ENCODE peak calls at places on chromosome 20, in four cellular contexts. One of them, this sample, is unnamed.

GRCh38 chr20:4326194-4327065 is 311.1 kb upstream of the RNF24 start:
- DNase-seq in IMR-90: peak; percentile 4
- DNase-seq in body of pancreas: no peak
- DNase-seq in H1: no peak
- DNase-seq in this sample: no peak

GRCh38 chr20:57509665-57510237 is 15.2 kb downstream of the CTCFL start:
- DNase-seq in IMR-90: no peak
- DNase-seq in body of pancreas: no peak
- DNase-seq in H1: no peak
- DNase-seq in this sample: no peak

GRCh38 chr20:45470262-45470931 is 844 bp downstream of the WFDC2 start:
- DNase-seq in IMR-90: no peak
- DNase-seq in body of pancreas: peak; percentile 59
- DNase-seq in H1: peak; percentile 87
- DNase-seq in this sample: no peak

GRCh38 chr20:45953672-45954071 is 18.3 kb downstream of the ZNF335 start:
- DNase-seq in H1: no peak
- DNase-seq in IMR-90: no peak
- DNase-seq in body of pancreas: no peak
- DNase-seq in this sample: no peak

GRCh38 chr20:5910192-5910591 is 40.1 kb downstream of the TRMT6 start:
- DNase-seq in IMR-90: no peak
- DNase-seq in body of pancreas: no peak
- DNase-seq in H1: no peak
- DNase-seq in this sample: no peak

GRCh38 chr20:23639490-23639958 is 1.8 kb upstream of the CST3 start:
- DNase-seq in H1: no peak
- DNase-seq in IMR-90: no peak
- DNase-seq in body of pancreas: no peak
- DNase-seq in this sample: no peak

GRCh38 chr20:3080939-3081388 is 3.6 kb downstream of the AVP start:
- DNase-seq in body of pancreas: peak; percentile 36
- DNase-seq in IMR-90: peak; percentile 18
- DNase-seq in H1: no peak
- DNase-seq in this sample: no peak

GRCh38 chr20:10219452-10219791 is 792 bp downstream of the SNAP25 start:
- DNase-seq in H1: peak; percentile 95
- DNase-seq in body of pancreas: peak; percentile 69
- DNase-seq in IMR-90: peak; percentile 53
- DNase-seq in this sample: no peak

GRCh38 chr20:7195704-7196103 is 428.2 kb downstream of the BMP2 start:
- DNase-seq in body of pancreas: no peak
- DNase-seq in IMR-90: no peak
- DNase-seq in H1: no peak
- DNase-seq in this sample: no peak

GRCh38 chr20:22974354-22974753 is 60.8 kb upstream of the SSTR4 start:
- DNase-seq in H1: peak; percentile 54
- DNase-seq in IMR-90: no peak
- DNase-seq in body of pancreas: peak; percentile 6
- DNase-seq in this sample: no peak

GRCh38 chr20:53642196-53643030 is 48.8 kb upstream of the ZNF217 start:
- DNase-seq in H1: no peak
- DNase-seq in body of pancreas: peak; percentile 93
- DNase-seq in IMR-90: peak; percentile 50
- DNase-seq in this sample: no peak

GRCh38 chr20:47465335-47466090 is 36.2 kb upstream of the NCOA3 start:
- DNase-seq in IMR-90: no peak
- DNase-seq in body of pancreas: no peak
- DNase-seq in H1: no peak
- DNase-seq in this sample: no peak

GRCh38 chr20:47464380-47465101 is 37.1 kb upstream of the NCOA3 start:
- DNase-seq in body of pancreas: peak; percentile 82
- DNase-seq in H1: no peak
- DNase-seq in IMR-90: peak; percentile 99
- DNase-seq in this sample: no peak

GRCh38 chr20:47466704-47467459 is 34.8 kb upstream of the NCOA3 start:
- DNase-seq in H1: no peak
- DNase-seq in body of pancreas: no peak
- DNase-seq in IMR-90: no peak
- DNase-seq in this sample: no peak

GRCh38 chr20:47466193-47466592 is 35.5 kb upstream of the NCOA3 start:
- DNase-seq in H1: no peak
- DNase-seq in IMR-90: no peak
- DNase-seq in body of pancreas: no peak
- DNase-seq in this sample: no peak

GRCh38 chr20:47468290-47469050 is 33.2 kb upstream of the NCOA3 start:
- DNase-seq in IMR-90: no peak
- DNase-seq in body of pancreas: no peak
- DNase-seq in H1: no peak
- DNase-seq in this sample: no peak
- TF ChIP-seq POLR2A in IMR-90: no peak
- TF ChIP-seq POLR2A in body of pancreas: no peak
- TF ChIP-seq POLR2A in H1: no peak
- TF ChIP-seq POLR2A in this sample: no peak

GRCh38 chr20:14622796-14623195 is 285.4 kb upstream of the FLRT3 start:
- DNase-seq in body of pancreas: no peak
- DNase-seq in H1: no peak
- DNase-seq in IMR-90: peak; percentile 2
- DNase-seq in this sample: no peak
- TF ChIP-seq CTCF in body of pancreas: no peak
- TF ChIP-seq CTCF in H1: peak; percentile 68
- TF ChIP-seq CTCF in IMR-90: no peak
- TF ChIP-seq CTCF in this sample: no peak

DNA sequence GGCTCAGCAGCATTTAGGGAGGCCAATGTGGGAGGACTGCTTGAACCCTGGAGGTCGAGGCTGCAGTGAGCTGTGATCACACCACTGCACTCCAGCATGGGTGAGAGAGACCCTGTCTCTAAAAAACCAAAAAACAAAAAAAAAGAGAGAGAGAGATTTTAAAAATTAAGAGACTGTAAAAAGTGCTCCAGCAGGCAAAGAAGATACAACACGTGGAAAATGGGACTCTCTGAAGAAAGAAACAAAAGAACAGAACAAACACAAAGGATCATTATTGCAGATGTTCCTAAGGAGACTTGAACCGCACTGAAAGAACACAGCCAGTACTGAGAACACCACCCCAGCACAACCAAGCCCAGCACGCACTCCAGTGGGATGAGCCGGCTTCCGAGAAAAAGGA is 74.2 kb downstream of the TAF4 start:
- DNase-seq in IMR-90: no peak
- DNase-seq in H1: no peak
- DNase-seq in body of pancreas: no peak
- DNase-seq in this sample: no peak
- H3K9me3 ChIP-seq in IMR-90: peaks cover 18% of the 10 kb centered on the region
- H3K9me3 ChIP-seq in H1: no peaks in the 10 kb centered on the region
- H3K9me3 ChIP-seq in body of pancreas: peaks cover 12% of the 10 kb centered on the region
- H3K9me3 ChIP-seq in this sample: peaks cover 10% of the 10 kb centered on the region

DNA sequence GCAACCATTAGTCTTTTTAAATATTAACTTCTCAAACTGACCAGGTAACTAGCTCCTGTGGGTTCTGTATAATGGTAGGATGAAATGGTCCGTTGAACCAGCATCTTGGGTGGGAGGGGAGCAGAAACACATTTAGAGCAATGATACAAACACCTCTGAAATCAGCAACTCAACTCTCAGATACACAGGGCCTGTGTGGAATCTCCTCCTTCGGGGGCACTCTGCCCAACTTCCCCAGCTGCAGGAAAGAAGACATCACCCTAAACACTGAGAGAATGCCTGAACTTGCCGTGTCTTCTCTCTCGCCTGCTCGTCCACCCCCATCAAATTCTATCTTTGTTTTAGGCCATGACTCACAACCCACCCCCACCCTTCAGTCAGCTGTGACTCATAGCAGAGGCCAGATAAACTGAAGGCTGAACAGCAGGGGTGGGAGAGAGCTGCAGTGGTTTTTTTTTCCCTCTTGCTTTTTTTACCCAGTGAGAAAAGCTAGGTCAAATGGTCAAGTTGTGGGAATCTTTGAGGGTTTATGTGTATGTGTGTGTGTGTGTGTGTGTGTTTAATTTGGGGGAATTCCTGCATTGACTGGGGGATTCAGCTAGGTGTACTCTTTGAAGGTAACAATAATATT is 593.4 kb upstream of the JAG1 start:
- DNase-seq in H1: no peak
- DNase-seq in body of pancreas: peak; percentile 58
- DNase-seq in IMR-90: peak; percentile 98
- DNase-seq in this sample: no peak
- TF ChIP-seq POLR2A in H1: no peak
- TF ChIP-seq POLR2A in body of pancreas: no peak
- TF ChIP-seq POLR2A in IMR-90: no peak
- TF ChIP-seq POLR2A in this sample: no peak

GRCh38 chr20:957544-957943 is 41.4 kb upstream of the ANGPT4 start:
- DNase-seq in IMR-90: peak; percentile 1
- DNase-seq in body of pancreas: no peak
- DNase-seq in H1: no peak
- DNase-seq in this sample: no peak
- TF ChIP-seq CTCF in IMR-90: no peak
- TF ChIP-seq CTCF in body of pancreas: no peak
- TF ChIP-seq CTCF in H1: no peak
- TF ChIP-seq CTCF in this sample: no peak

DNA sequence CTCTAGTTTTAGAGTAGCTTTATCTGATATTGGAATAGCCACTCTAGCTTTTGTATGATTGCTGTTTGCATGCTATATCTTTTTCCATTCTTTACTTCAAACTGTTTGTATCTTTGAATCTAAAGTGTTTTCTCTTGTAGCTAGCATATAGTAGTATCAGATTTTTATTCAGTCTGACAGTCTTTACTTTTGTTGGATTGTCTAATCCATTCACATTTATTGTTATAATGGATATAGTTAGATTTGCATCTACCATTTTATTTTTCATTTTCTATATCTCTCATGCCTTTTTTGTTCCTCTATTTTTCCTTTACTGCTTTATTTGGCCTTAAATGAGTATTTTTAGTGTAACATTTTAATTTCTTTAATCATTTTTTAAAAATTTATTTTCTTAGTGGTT is 52.1 kb downstream of the PHACTR3 start:
- DNase-seq in body of pancreas: no peak
- DNase-seq in H1: no peak
- DNase-seq in IMR-90: no peak
- DNase-seq in this sample: no peak
- H3K9me3 ChIP-seq in body of pancreas: peaks cover 5% of the 10 kb centered on the region
- H3K9me3 ChIP-seq in H1: peaks cover 80% of the 10 kb centered on the region
- H3K9me3 ChIP-seq in IMR-90: peaks cover 14% of the 10 kb centered on the region
- H3K9me3 ChIP-seq in this sample: no peaks in the 10 kb centered on the region

GRCh38 chr20:33443512-33444239 is at the start of gene SNTA1:
- DNase-seq in H1: peak; percentile 94
- DNase-seq in body of pancreas: peak; percentile 98
- DNase-seq in IMR-90: peak; percentile 49
- DNase-seq in this sample: peak; percentile 64
- TF ChIP-seq POLR2A in H1: no peak
- TF ChIP-seq POLR2A in body of pancreas: peak; percentile 51
- TF ChIP-seq POLR2A in IMR-90: no peak
- TF ChIP-seq POLR2A in this sample: no peak

This sample was measured in esophagus squamous epithelium.